ENCODE peak calls at places on chromosome 11, in eight cellular contexts. R is HAP-1; P is right cardiac atrium; B is transverse colon; W is ecto neural progenitor cell; G is stimulated activated naive CD8-positive, alpha-beta T cell treated with anti-CD3 and anti-CD28 coated beads, Interleukin-15, Interleukin-2, amounts not matched to agents 100 U/mL and 50 U/mL, for 24 hours; Y is naive B cell; C is SW 1271. N is an unnamed sample.

GRCh38 chr11:66106786-66107599 is 36.9 kb downstream of the PACS1 start:
- DNase-seq in R (no peak), W (no peak), B (no peak), Y (no peak), C (peak; percentile 14), G (peak; percentile 69), P (no peak), N (no peak)

GRCh38 chr11:84398017-84398626 is 1112.0 kb upstream of the CCDC90B start:
- DNase-seq in P (no peak), R (peak; percentile 54), Y (no peak), W (no peak), G (no peak), C (peak; percentile 15), B (no peak), N (no peak)

GRCh38 chr11:68670208-68670992 is 13.9 kb upstream of the GAL start:
- DNase-seq in C (no peak), P (peak; percentile 41), Y (no peak), G (no peak), B (no peak), R (no peak), W (no peak), N (no peak)

GRCh38 chr11:78149646-78150045 is 10.2 kb upstream of the ALG8 start:
- DNase-seq in R (no peak), C (no peak), Y (no peak), P (no peak), G (no peak), W (no peak), B (no peak), N (peak; percentile 62)

GRCh38 chr11:69444381-69445130 is 36.9 kb upstream of the LINC01488 start:
- DNase-seq in B (peak; percentile 40), R (no peak), Y (no peak), P (peak; percentile 85), W (peak; percentile 77), C (peak; percentile 21), G (peak; percentile 22), N (no peak)

GRCh38 chr11:24437123-24437522 is 59.7 kb upstream of the LUZP2 start:
- DNase-seq in Y (no peak), R (no peak), W (no peak), C (no peak), P (no peak), B (no peak), G (no peak), N (no peak)

GRCh38 chr11:133403900-133404299 is 128.4 kb downstream of the OPCML start:
- DNase-seq in R (peak; percentile 3), G (peak; percentile 6), B (no peak), W (no peak), P (peak; percentile 32), Y (no peak), C (no peak), N (no peak)

GRCh38 chr11:110984147-110984546 is 261.4 kb upstream of the POU2AF2 start:
- DNase-seq in R (no peak), C (peak; percentile 48), Y (no peak), W (no peak), G (no peak), B (no peak), P (no peak), N (no peak)

GRCh38 chr11:61357233-61357893 is 4.3 kb downstream of the CYB561A3 start:
- DNase-seq in R (no peak), P (no peak), Y (peak; percentile 92), W (no peak), G (no peak), B (no peak), C (no peak), N (no peak)

GRCh38 chr11:1628506-1629325 is 859 bp upstream of the KRTAP5-5 start:
- DNase-seq in C (no peak), W (peak; percentile 85), R (peak; percentile 27), Y (no peak), P (peak; percentile 82), G (peak; percentile 80), B (peak; percentile 64), N (peak; percentile 19)

GRCh38 chr11:90391756-90392155 is 168.9 kb upstream of the CHORDC1 start:
- DNase-seq in Y (no peak), B (no peak), C (no peak), G (no peak), P (no peak), W (no peak), R (no peak), N (no peak)

GRCh38 chr11:102583437-102583836 is 41.7 kb downstream of the MMP20 start:
- DNase-seq in G (no peak), R (no peak), Y (no peak), P (no peak), C (no peak), W (no peak), B (no peak), N (no peak)

GRCh38 chr11:19422257-19422656 is 181.5 kb upstream of the E2F8 start:
- DNase-seq in G (no peak), C (no peak), R (no peak), P (no peak), B (no peak), W (peak; percentile 40), Y (no peak), N (no peak)

GRCh38 chr11:116853461-116854073 is 16.1 kb upstream of the APOA1 start:
- DNase-seq in C (peak; percentile 56), B (peak; percentile 48), Y (peak; percentile 65), P (no peak), W (no peak), G (peak; percentile 54), R (no peak), N (peak; percentile 89)

GRCh38 chr11:118530180-118530682 is 761 bp upstream of the TMEM25 start:
- DNase-seq in B (peak; percentile 60), C (no peak), Y (no peak), P (no peak), R (no peak), G (no peak), W (no peak), N (no peak)

GRCh38 chr11:134164490-134165370 is 59.0 kb downstream of the NCAPD3 start:
- DNase-seq in Y (no peak), C (no peak), W (no peak), P (no peak), R (no peak), B (no peak), G (no peak), N (no peak)

GRCh38 chr11:94786264-94787126 is 18.3 kb downstream of the AMOTL1 start:
- DNase-seq in B (no peak), P (no peak), Y (no peak), W (no peak), G (no peak), C (peak; percentile 77), R (peak; percentile 28), N (peak; percentile 34)

GRCh38 chr11:6856871-6857270 is 6.0 kb upstream of the OR10A2 start:
- DNase-seq in C (no peak), B (no peak), G (no peak), Y (no peak), R (no peak), P (no peak), W (no peak), N (no peak)

GRCh38 chr11:47057374-47057773 is 119.3 kb downstream of the ARFGAP2 start:
- DNase-seq in B (no peak), G (no peak), R (no peak), C (no peak), Y (no peak), P (no peak), W (no peak), N (no peak)

GRCh38 chr11:96341237-96342130 is 1.5 kb downstream of the MAML2 start:
- DNase-seq in Y (peak; percentile 60), G (peak; percentile 68), C (no peak), R (no peak), W (peak; percentile 54), P (peak; percentile 83), B (peak; percentile 75), N (no peak)

GRCh38 chr11:120235024-120235628 is 4.8 kb upstream of the POU2F3 start:
- DNase-seq in P (peak; percentile 79), W (peak; percentile 81), B (peak; percentile 72), C (peak; percentile 36), Y (peak; percentile 18), R (peak; percentile 34), G (peak; percentile 75), N (no peak)

GRCh38 chr11:102318469-102318868 is 1.2 kb downstream of the BIRC3 start:
- DNase-seq in R (no peak), C (peak; percentile 92), Y (no peak), W (no peak), G (peak; percentile 65), B (peak; percentile 30), P (no peak), N (no peak)

GRCh38 chr11:95556342-95557151 is 233.0 kb downstream of the FAM76B start:
- DNase-seq in R (no peak), P (no peak), C (no peak), G (peak; percentile 7), B (no peak), W (peak; percentile 51), Y (no peak), N (peak; percentile 93)

GRCh38 chr11:67033661-67034166 is 10.8 kb downstream of the SYT12 start:
- DNase-seq in B (no peak), C (no peak), P (no peak), G (no peak), Y (no peak), R (no peak), W (no peak), N (peak; percentile 39)

GRCh38 chr11:6365659-6366058 is 24.6 kb upstream of the SMPD1 start:
- DNase-seq in B (peak; percentile 23), W (no peak), G (no peak), Y (no peak), C (no peak), P (no peak), R (no peak), N (no peak)

GRCh38 chr11:101721270-101721669 is 137.5 kb upstream of the TRPC6 start:
- DNase-seq in B (no peak), P (no peak), W (no peak), Y (no peak), G (no peak), R (no peak), C (no peak), N (no peak)

GRCh38 chr11:15526032-15526431 is 411.3 kb downstream of the INSC start:
- DNase-seq in W (no peak), C (no peak), G (no peak), B (no peak), R (no peak), Y (no peak), P (no peak), N (no peak)

GRCh38 chr11:104529213-104529612 is 365.3 kb upstream of the PDGFD start:
- DNase-seq in B (no peak), Y (no peak), C (no peak), W (no peak), R (no peak), G (no peak), P (no peak), N (no peak)

GRCh38 chr11:9616858-9617257 is 43.4 kb downstream of the WEE1 start:
- DNase-seq in B (no peak), C (no peak), G (peak; percentile 22), P (no peak), R (no peak), Y (no peak), W (no peak), N (no peak)

GRCh38 chr11:17859552-17859951 is 125.0 kb downstream of the KCNC1 start:
- DNase-seq in Y (no peak), W (no peak), G (no peak), P (no peak), R (no peak), B (no peak), C (no peak), N (no peak)

GRCh38 chr11:122305018-122305417 is 189.0 kb upstream of the BLID start:
- DNase-seq in P (no peak), C (no peak), W (no peak), Y (no peak), G (no peak), B (no peak), R (no peak), N (no peak)

GRCh38 chr11:68689737-68690625 is 5.6 kb downstream of the GAL start:
- DNase-seq in Y (no peak), W (peak; percentile 34), G (no peak), B (no peak), R (no peak), P (no peak), C (no peak), N (no peak)

GRCh38 chr11:29679996-29680395 is 336.8 kb downstream of the KCNA4 start:
- DNase-seq in C (no peak), B (no peak), Y (no peak), R (no peak), G (no peak), W (no peak), P (no peak), N (no peak)

GRCh38 chr11:134678152-134678551 is 266.1 kb upstream of the B3GAT1 start:
- DNase-seq in Y (no peak), G (no peak), W (no peak), C (no peak), B (no peak), P (no peak), R (no peak), N (no peak)